ENCODE peak calls at places on chromosomes 1 and 21, in five cellular contexts. One of them, this sample, is unnamed.

GRCh38 chr1:148386617-148387016 is 96.5 kb downstream of the PPIAL4G start:
- DNase-seq in H9: no peak
- DNase-seq in H1: no peak
- DNase-seq in trophoblast cell: no peak
- DNase-seq in mesenchymal stem cell: no peak
- DNase-seq in this sample: no peak

GRCh38 chr1:226826479-226827245 is 43.8 kb upstream of the PSEN2 start:
- DNase-seq in mesenchymal stem cell: no peak
- DNase-seq in H9: no peak
- DNase-seq in H1: no peak
- DNase-seq in trophoblast cell: no peak
- DNase-seq in this sample: no peak

GRCh38 chr21:41621523-41621922 is 113.6 kb upstream of the TMPRSS2 start:
- DNase-seq in mesenchymal stem cell: no peak
- DNase-seq in trophoblast cell: no peak
- DNase-seq in H1: no peak
- DNase-seq in H9: no peak
- DNase-seq in this sample: no peak

GRCh38 chr1:43947061-43947889 is 525 bp downstream of the IPO13 start:
- DNase-seq in mesenchymal stem cell: no peak
- DNase-seq in trophoblast cell: no peak
- DNase-seq in H1: no peak
- DNase-seq in H9: no peak
- DNase-seq in this sample: no peak

GRCh38 chr1:156860639-156861423 is at the start of gene NTRK1:
- DNase-seq in H9: peak
- DNase-seq in mesenchymal stem cell: peak
- DNase-seq in trophoblast cell: no peak
- DNase-seq in H1: peak
- DNase-seq in this sample: no peak

GRCh38 chr1:42142894-42143675 is 10.1 kb upstream of the GUCA2B start:
- DNase-seq in H1: peak
- DNase-seq in trophoblast cell: no peak
- DNase-seq in mesenchymal stem cell: no peak
- DNase-seq in H9: no peak
- DNase-seq in this sample: no peak

GRCh38 chr1:209257021-209257420 is 326.5 kb upstream of the CAMK1G start:
- DNase-seq in H1: no peak
- DNase-seq in H9: no peak
- DNase-seq in trophoblast cell: no peak
- DNase-seq in mesenchymal stem cell: no peak
- DNase-seq in this sample: no peak

GRCh38 chr1:187167555-187167954 is 338.8 kb downstream of the PLA2G4A start:
- DNase-seq in H9: no peak
- DNase-seq in trophoblast cell: no peak
- DNase-seq in H1: no peak
- DNase-seq in mesenchymal stem cell: no peak
- DNase-seq in this sample: no peak

GRCh38 chr1:91529856-91530255 is 29.2 kb downstream of the CDC7 start:
- DNase-seq in H1: no peak
- DNase-seq in trophoblast cell: no peak
- DNase-seq in mesenchymal stem cell: peak
- DNase-seq in H9: no peak
- DNase-seq in this sample: no peak

GRCh38 chr1:227318852-227319607 is 738 bp upstream of the CDC42BPA start:
- DNase-seq in H9: peak
- DNase-seq in H1: peak
- DNase-seq in trophoblast cell: peak
- DNase-seq in mesenchymal stem cell: peak
- DNase-seq in this sample: peak

GRCh38 chr1:9191216-9191615 is 43.4 kb upstream of the H6PD start:
- DNase-seq in trophoblast cell: no peak
- DNase-seq in H9: no peak
- DNase-seq in mesenchymal stem cell: no peak
- DNase-seq in H1: no peak
- DNase-seq in this sample: no peak

GRCh38 chr1:173570370-173571030 is 32.4 kb downstream of the SLC9C2 start:
- DNase-seq in H9: no peak
- DNase-seq in H1: no peak
- DNase-seq in trophoblast cell: no peak
- DNase-seq in mesenchymal stem cell: no peak
- DNase-seq in this sample: no peak

GRCh38 chr1:56424744-56425493 is 154.4 kb downstream of the PLPP3 start:
- DNase-seq in mesenchymal stem cell: peak
- DNase-seq in H1: no peak
- DNase-seq in H9: no peak
- DNase-seq in trophoblast cell: peak
- DNase-seq in this sample: no peak

GRCh38 chr1:108080448-108080847 is 115.5 kb upstream of the VAV3 start:
- DNase-seq in H9: no peak
- DNase-seq in H1: no peak
- DNase-seq in mesenchymal stem cell: no peak
- DNase-seq in trophoblast cell: no peak
- DNase-seq in this sample: no peak

GRCh38 chr21:45413922-45414321 is 9.0 kb downstream of the COL18A1 start:
- DNase-seq in trophoblast cell: no peak
- DNase-seq in mesenchymal stem cell: no peak
- DNase-seq in H9: no peak
- DNase-seq in H1: no peak
- DNase-seq in this sample: no peak

GRCh38 chr1:76627498-76627897 is 239.8 kb upstream of the ST6GALNAC5 start:
- DNase-seq in mesenchymal stem cell: no peak
- DNase-seq in H9: no peak
- DNase-seq in trophoblast cell: no peak
- DNase-seq in H1: no peak
- DNase-seq in this sample: no peak

GRCh38 chr1:62428351-62428750 is 8.5 kb upstream of the USP1 start:
- DNase-seq in H9: no peak
- DNase-seq in H1: no peak
- DNase-seq in mesenchymal stem cell: no peak
- DNase-seq in trophoblast cell: no peak
- DNase-seq in this sample: no peak

GRCh38 chr1:101257500-101258325 is 20.9 kb downstream of the S1PR1 start:
- DNase-seq in trophoblast cell: no peak
- DNase-seq in H1: no peak
- DNase-seq in mesenchymal stem cell: no peak
- DNase-seq in H9: no peak
- DNase-seq in this sample: no peak

GRCh38 chr21:36916718-36917117 is 49.8 kb downstream of the HLCS start:
- DNase-seq in mesenchymal stem cell: no peak
- DNase-seq in H9: no peak
- DNase-seq in trophoblast cell: no peak
- DNase-seq in H1: no peak
- DNase-seq in this sample: no peak

GRCh38 chr21:17371470-17371869 is 141.4 kb upstream of the CXADR start:
- DNase-seq in H1: no peak
- DNase-seq in H9: no peak
- DNase-seq in trophoblast cell: no peak
- DNase-seq in mesenchymal stem cell: peak
- DNase-seq in this sample: no peak

GRCh38 chr1:203082571-203083462 is 3.0 kb downstream of the MYOG start:
- DNase-seq in trophoblast cell: no peak
- DNase-seq in H9: peak
- DNase-seq in mesenchymal stem cell: no peak
- DNase-seq in H1: no peak
- DNase-seq in this sample: no peak

GRCh38 chr1:101122452-101123166 is 97.0 kb upstream of the DPH5 start:
- DNase-seq in trophoblast cell: no peak
- DNase-seq in mesenchymal stem cell: no peak
- DNase-seq in H1: no peak
- DNase-seq in H9: no peak
- DNase-seq in this sample: no peak

GRCh38 chr1:37945743-37946702 is 830 bp downstream of the INPP5B start:
- DNase-seq in trophoblast cell: no peak
- DNase-seq in H9: peak
- DNase-seq in H1: no peak
- DNase-seq in mesenchymal stem cell: peak
- DNase-seq in this sample: no peak

GRCh38 chr1:234862944-234863515 is 253.1 kb upstream of the IRF2BP2 start:
- DNase-seq in H9: no peak
- DNase-seq in mesenchymal stem cell: no peak
- DNase-seq in H1: no peak
- DNase-seq in trophoblast cell: no peak
- DNase-seq in this sample: no peak

GRCh38 chr21:22120616-22121266 is 1122.5 kb downstream of the NCAM2 start:
- DNase-seq in mesenchymal stem cell: no peak
- DNase-seq in H9: peak
- DNase-seq in trophoblast cell: no peak
- DNase-seq in H1: peak
- DNase-seq in this sample: no peak

GRCh38 chr1:65360654-65361053 is 51.3 kb downstream of the DNAJC6 start:
- DNase-seq in H1: no peak
- DNase-seq in H9: no peak
- DNase-seq in trophoblast cell: no peak
- DNase-seq in mesenchymal stem cell: no peak
- DNase-seq in this sample: no peak

GRCh38 chr1:65363484-65363883 is 54.1 kb downstream of the DNAJC6 start:
- DNase-seq in mesenchymal stem cell: no peak
- DNase-seq in H9: no peak
- DNase-seq in H1: no peak
- DNase-seq in trophoblast cell: no peak
- DNase-seq in this sample: no peak

GRCh38 chr1:65359888-65360287 is 50.5 kb downstream of the DNAJC6 start:
- DNase-seq in trophoblast cell: no peak
- DNase-seq in H1: no peak
- DNase-seq in H9: no peak
- DNase-seq in mesenchymal stem cell: no peak
- DNase-seq in this sample: no peak

GRCh38 chr1:65357291-65357960 is 48.1 kb downstream of the DNAJC6 start:
- DNase-seq in trophoblast cell: no peak
- DNase-seq in H9: no peak
- DNase-seq in H1: no peak
- DNase-seq in mesenchymal stem cell: no peak
- DNase-seq in this sample: no peak

DNA sequence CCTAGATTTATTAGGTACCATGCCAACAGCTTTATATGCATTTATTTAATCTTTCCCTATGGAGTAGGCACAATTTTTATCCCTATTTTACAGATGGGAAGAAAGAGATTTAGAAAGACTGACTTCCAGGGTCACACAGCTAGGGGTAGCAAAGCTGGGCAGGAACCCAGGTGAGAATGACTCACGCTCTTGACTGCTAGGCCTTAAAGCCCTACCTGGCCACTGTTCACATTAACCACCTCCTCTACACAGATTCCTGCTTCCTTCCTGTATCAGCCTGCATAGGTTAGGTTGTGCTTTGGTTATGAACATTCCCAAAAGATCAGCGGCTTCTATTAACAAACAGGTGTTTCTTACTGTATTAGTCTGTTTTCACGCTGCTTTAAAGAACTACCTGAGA is 53.2 kb downstream of the DNAJC6 start:
- DNase-seq in mesenchymal stem cell: no peak
- DNase-seq in H9: no peak
- DNase-seq in H1: no peak
- DNase-seq in trophoblast cell: no peak
- DNase-seq in this sample: no peak
- H2BK12ac ChIP-seq in mesenchymal stem cell: no peak
- H2BK12ac ChIP-seq in H9: no peak
- H2BK12ac ChIP-seq in H1: no peak
- H2BK12ac ChIP-seq in trophoblast cell: no peak
- H2BK12ac ChIP-seq in this sample: no peak

GRCh38 chr1:33350611-33351280 is 29.8 kb upstream of the A3GALT2 start:
- DNase-seq in mesenchymal stem cell: no peak
- DNase-seq in H9: no peak
- DNase-seq in H1: no peak
- DNase-seq in trophoblast cell: no peak
- DNase-seq in this sample: no peak
- H2BK120ac ChIP-seq in mesenchymal stem cell: peak
- H2BK120ac ChIP-seq in H9: no peak
- H2BK120ac ChIP-seq in H1: no peak
- H2BK120ac ChIP-seq in trophoblast cell: peak
- H2BK120ac ChIP-seq in this sample: no peak

GRCh38 chr1:206982216-206982615 is 12.0 kb upstream of the FCAMR start:
- DNase-seq in mesenchymal stem cell: peak
- DNase-seq in H9: peak
- DNase-seq in trophoblast cell: peak
- DNase-seq in H1: peak
- DNase-seq in this sample: peak

GRCh38 chr1:206987873-206988272 is 17.6 kb upstream of the FCAMR start:
- DNase-seq in H1: no peak
- DNase-seq in mesenchymal stem cell: no peak
- DNase-seq in trophoblast cell: no peak
- DNase-seq in H9: no peak
- DNase-seq in this sample: no peak

GRCh38 chr1:206986402-206986801 is 16.1 kb upstream of the FCAMR start:
- DNase-seq in trophoblast cell: no peak
- DNase-seq in mesenchymal stem cell: no peak
- DNase-seq in H9: no peak
- DNase-seq in H1: no peak
- DNase-seq in this sample: no peak

GRCh38 chr1:206986885-206987284 is 16.6 kb upstream of the FCAMR start:
- DNase-seq in trophoblast cell: no peak
- DNase-seq in mesenchymal stem cell: no peak
- DNase-seq in H1: no peak
- DNase-seq in H9: no peak
- DNase-seq in this sample: no peak

DNA sequence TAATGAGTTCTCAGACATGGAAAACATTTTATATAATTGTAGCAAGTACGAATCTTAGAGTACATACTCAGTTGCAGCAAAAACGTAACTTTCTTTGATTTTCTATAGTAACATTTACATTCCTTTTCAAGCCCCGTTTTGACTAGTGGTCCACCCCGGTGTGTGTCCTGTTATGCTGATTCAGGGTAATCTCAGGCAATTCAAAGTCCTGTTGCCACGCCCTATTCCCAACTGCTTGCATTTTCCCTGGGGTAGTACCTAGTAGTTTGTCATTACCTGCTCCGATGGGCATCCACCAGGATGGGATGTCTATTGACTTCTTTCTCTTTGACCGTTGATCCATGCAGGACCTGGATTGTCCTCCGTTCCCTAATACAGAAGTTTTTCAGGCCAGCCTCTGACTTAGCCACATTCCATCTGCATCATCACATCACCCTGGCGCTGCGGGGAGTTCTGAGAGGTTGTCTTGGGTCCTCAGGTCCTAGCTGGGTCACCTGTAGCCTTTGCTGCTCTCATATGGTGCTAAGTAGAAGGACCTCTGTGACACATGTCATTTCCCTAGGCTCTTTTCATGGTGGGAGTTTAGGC is 15.0 kb upstream of the FCAMR start:
- DNase-seq in H1: no peak
- DNase-seq in mesenchymal stem cell: no peak
- DNase-seq in H9: peak
- DNase-seq in trophoblast cell: no peak
- DNase-seq in this sample: no peak
- H2BK12ac ChIP-seq in H1: peak
- H2BK12ac ChIP-seq in mesenchymal stem cell: no peak
- H2BK12ac ChIP-seq in H9: no peak
- H2BK12ac ChIP-seq in trophoblast cell: no peak
- H2BK12ac ChIP-seq in this sample: no peak

DNA sequence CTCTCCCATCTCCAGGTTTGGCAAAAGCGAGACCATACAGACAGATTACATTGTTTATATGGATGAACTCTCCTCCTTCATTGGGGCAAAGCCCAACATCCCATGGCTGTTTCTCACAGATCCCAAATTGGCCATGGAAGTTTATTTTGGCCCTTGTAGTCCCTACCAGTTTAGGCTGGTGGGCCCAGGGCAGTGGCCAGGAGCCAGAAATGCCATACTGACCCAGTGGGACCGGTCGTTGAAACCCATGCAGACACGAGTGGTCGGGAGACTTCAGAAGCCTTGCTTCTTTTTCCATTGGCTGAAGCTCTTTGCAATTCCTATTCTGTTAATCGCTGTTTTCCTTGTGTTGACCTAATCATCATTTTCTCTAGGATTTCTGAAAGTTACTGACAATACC is 26.4 kb downstream of the FMO3 start:
- DNase-seq in trophoblast cell: no peak
- DNase-seq in H1: no peak
- DNase-seq in mesenchymal stem cell: no peak
- DNase-seq in H9: no peak
- DNase-seq in this sample: no peak
- H2BK120ac ChIP-seq in trophoblast cell: no peak
- H2BK120ac ChIP-seq in H1: no peak
- H2BK120ac ChIP-seq in mesenchymal stem cell: no peak
- H2BK120ac ChIP-seq in H9: no peak
- H2BK120ac ChIP-seq in this sample: no peak

This sample was measured in neuronal stem cell.